ENCODE peak calls at places on chromosomes 7 and 10, in five cellular contexts. One of them, this sample, is unnamed. For H3K4me1 and H3K36me3, the result is how much of the 10 kb centered on the place peaks cover.

GRCh38 chr10:79103585-79103984 is 34.8 kb downstream of the ZMIZ1 start:
- DNase-seq in cardiac muscle cell: no peak
- DNase-seq in body of pancreas: no peak
- DNase-seq in CD4-positive, alpha-beta memory T cell: no peak
- DNase-seq in vagina: no peak
- DNase-seq in this sample: no peak

GRCh38 chr7:33261585-33261984 is 132.2 kb downstream of the BBS9 start:
- DNase-seq in body of pancreas: no peak
- DNase-seq in vagina: no peak
- DNase-seq in cardiac muscle cell: no peak
- DNase-seq in CD4-positive, alpha-beta memory T cell: no peak
- DNase-seq in this sample: no peak

GRCh38 chr7:107708956-107709355 is 35.0 kb upstream of the CBLL1 start:
- DNase-seq in CD4-positive, alpha-beta memory T cell: no peak
- DNase-seq in cardiac muscle cell: no peak
- DNase-seq in body of pancreas: no peak
- DNase-seq in vagina: no peak
- DNase-seq in this sample: no peak

GRCh38 chr10:4678023-4678950 is 147.7 kb upstream of the AKR1E2 start:
- DNase-seq in CD4-positive, alpha-beta memory T cell: no peak
- DNase-seq in body of pancreas: no peak
- DNase-seq in vagina: no peak
- DNase-seq in cardiac muscle cell: peak
- DNase-seq in this sample: no peak

GRCh38 chr10:132390455-132391371 is 6.3 kb upstream of the PWWP2B start:
- DNase-seq in vagina: no peak
- DNase-seq in body of pancreas: peak
- DNase-seq in cardiac muscle cell: no peak
- DNase-seq in CD4-positive, alpha-beta memory T cell: no peak
- DNase-seq in this sample: no peak

GRCh38 chr7:131105294-131105802 is 222.3 kb upstream of the MKLN1 start:
- DNase-seq in CD4-positive, alpha-beta memory T cell: no peak
- DNase-seq in body of pancreas: no peak
- DNase-seq in vagina: no peak
- DNase-seq in cardiac muscle cell: peak
- DNase-seq in this sample: no peak

GRCh38 chr10:69473304-69473985 is 22.2 kb downstream of the TSPAN15 start:
- DNase-seq in vagina: no peak
- DNase-seq in cardiac muscle cell: no peak
- DNase-seq in body of pancreas: no peak
- DNase-seq in CD4-positive, alpha-beta memory T cell: no peak
- DNase-seq in this sample: no peak

GRCh38 chr7:85489498-85489897 is 302.6 kb upstream of the SEMA3D start:
- DNase-seq in vagina: no peak
- DNase-seq in cardiac muscle cell: peak
- DNase-seq in body of pancreas: no peak
- DNase-seq in CD4-positive, alpha-beta memory T cell: no peak
- DNase-seq in this sample: peak

GRCh38 chr10:29804025-29804852 is 169.5 kb upstream of the SVIL start:
- DNase-seq in CD4-positive, alpha-beta memory T cell: no peak
- DNase-seq in vagina: no peak
- DNase-seq in cardiac muscle cell: peak
- DNase-seq in body of pancreas: peak
- DNase-seq in this sample: peak

GRCh38 chr10:48940958-48941357 is 1.3 kb upstream of the LRRC18 start:
- DNase-seq in body of pancreas: no peak
- DNase-seq in CD4-positive, alpha-beta memory T cell: no peak
- DNase-seq in cardiac muscle cell: no peak
- DNase-seq in vagina: peak
- DNase-seq in this sample: no peak

GRCh38 chr7:155701972-155702544 is 57.6 kb downstream of the RBM33 start:
- DNase-seq in cardiac muscle cell: peak
- DNase-seq in body of pancreas: no peak
- DNase-seq in vagina: no peak
- DNase-seq in CD4-positive, alpha-beta memory T cell: no peak
- DNase-seq in this sample: no peak

GRCh38 chr7:107164092-107164491 is 4.7 kb upstream of the HBP1 start:
- DNase-seq in body of pancreas: no peak
- DNase-seq in CD4-positive, alpha-beta memory T cell: no peak
- DNase-seq in vagina: no peak
- DNase-seq in cardiac muscle cell: no peak
- DNase-seq in this sample: no peak

GRCh38 chr7:78226059-78226658 is 427.6 kb downstream of the PHTF2 start:
- DNase-seq in vagina: no peak
- DNase-seq in cardiac muscle cell: peak
- DNase-seq in body of pancreas: peak
- DNase-seq in CD4-positive, alpha-beta memory T cell: no peak
- DNase-seq in this sample: peak

GRCh38 chr7:80054356-80054755 is 80.3 kb upstream of the GNAI1 start:
- DNase-seq in body of pancreas: no peak
- DNase-seq in cardiac muscle cell: peak
- DNase-seq in CD4-positive, alpha-beta memory T cell: no peak
- DNase-seq in vagina: no peak
- DNase-seq in this sample: no peak

GRCh38 chr7:121395494-121395960 is 581 bp downstream of the FAM3C start:
- DNase-seq in body of pancreas: peak
- DNase-seq in CD4-positive, alpha-beta memory T cell: no peak
- DNase-seq in cardiac muscle cell: peak
- DNase-seq in vagina: no peak
- DNase-seq in this sample: no peak

GRCh38 chr7:108137040-108137439 is 6.9 kb upstream of the LAMB4 start:
- DNase-seq in CD4-positive, alpha-beta memory T cell: no peak
- DNase-seq in body of pancreas: no peak
- DNase-seq in cardiac muscle cell: no peak
- DNase-seq in vagina: no peak
- DNase-seq in this sample: no peak

GRCh38 chr7:31776616-31777015 is 89.6 kb downstream of the PPP1R17 start:
- DNase-seq in cardiac muscle cell: peak
- DNase-seq in vagina: no peak
- DNase-seq in body of pancreas: no peak
- DNase-seq in CD4-positive, alpha-beta memory T cell: no peak
- DNase-seq in this sample: no peak

GRCh38 chr7:137772221-137772620 is 74.6 kb downstream of the DGKI start:
- DNase-seq in CD4-positive, alpha-beta memory T cell: no peak
- DNase-seq in vagina: no peak
- DNase-seq in cardiac muscle cell: peak
- DNase-seq in body of pancreas: no peak
- DNase-seq in this sample: no peak

GRCh38 chr7:13981070-13981469 is 8.4 kb downstream of the ETV1 start:
- DNase-seq in body of pancreas: no peak
- DNase-seq in CD4-positive, alpha-beta memory T cell: no peak
- DNase-seq in cardiac muscle cell: peak
- DNase-seq in vagina: no peak
- DNase-seq in this sample: peak

GRCh38 chr10:110706690-110707098 is 62.6 kb downstream of the RBM20 start:
- DNase-seq in vagina: no peak
- DNase-seq in body of pancreas: no peak
- DNase-seq in cardiac muscle cell: peak
- DNase-seq in CD4-positive, alpha-beta memory T cell: no peak
- DNase-seq in this sample: peak

GRCh38 chr10:60572511-60573194 is 183.0 kb upstream of the ANK3 start:
- DNase-seq in CD4-positive, alpha-beta memory T cell: no peak
- DNase-seq in vagina: no peak
- DNase-seq in cardiac muscle cell: peak
- DNase-seq in body of pancreas: peak
- DNase-seq in this sample: no peak

GRCh38 chr7:46554688-46555422 is 633.8 kb upstream of the IGFBP3 start:
- DNase-seq in vagina: no peak
- DNase-seq in cardiac muscle cell: no peak
- DNase-seq in CD4-positive, alpha-beta memory T cell: no peak
- DNase-seq in body of pancreas: no peak
- DNase-seq in this sample: no peak

GRCh38 chr7:128383781-128384180 is 22.3 kb upstream of the PRRT4 start:
- DNase-seq in cardiac muscle cell: no peak
- DNase-seq in CD4-positive, alpha-beta memory T cell: no peak
- DNase-seq in body of pancreas: no peak
- DNase-seq in vagina: no peak
- DNase-seq in this sample: no peak

GRCh38 chr7:121109145-121109544 is 120.6 kb downstream of the CPED1 start:
- DNase-seq in cardiac muscle cell: no peak
- DNase-seq in body of pancreas: no peak
- DNase-seq in vagina: no peak
- DNase-seq in CD4-positive, alpha-beta memory T cell: no peak
- DNase-seq in this sample: no peak

GRCh38 chr10:103666109-103666508 is 172.6 kb downstream of the NEURL1 start:
- DNase-seq in CD4-positive, alpha-beta memory T cell: no peak
- DNase-seq in cardiac muscle cell: peak
- DNase-seq in vagina: no peak
- DNase-seq in body of pancreas: no peak
- DNase-seq in this sample: peak

GRCh38 chr7:157501576-157501975 is 164.8 kb downstream of the DNAJB6 start:
- DNase-seq in cardiac muscle cell: no peak
- DNase-seq in CD4-positive, alpha-beta memory T cell: peak
- DNase-seq in vagina: no peak
- DNase-seq in body of pancreas: no peak
- DNase-seq in this sample: no peak

GRCh38 chr10:44260286-44260928 is 124.5 kb downstream of the CXCL12 start:
- DNase-seq in vagina: no peak
- DNase-seq in cardiac muscle cell: no peak
- DNase-seq in body of pancreas: no peak
- DNase-seq in CD4-positive, alpha-beta memory T cell: no peak
- DNase-seq in this sample: no peak
- H3K4me1 ChIP-seq in vagina: under half
- H3K4me1 ChIP-seq in cardiac muscle cell: under half
- H3K4me1 ChIP-seq in body of pancreas: under half
- H3K4me1 ChIP-seq in CD4-positive, alpha-beta memory T cell: under half
- H3K4me1 ChIP-seq in this sample: under half

DNA sequence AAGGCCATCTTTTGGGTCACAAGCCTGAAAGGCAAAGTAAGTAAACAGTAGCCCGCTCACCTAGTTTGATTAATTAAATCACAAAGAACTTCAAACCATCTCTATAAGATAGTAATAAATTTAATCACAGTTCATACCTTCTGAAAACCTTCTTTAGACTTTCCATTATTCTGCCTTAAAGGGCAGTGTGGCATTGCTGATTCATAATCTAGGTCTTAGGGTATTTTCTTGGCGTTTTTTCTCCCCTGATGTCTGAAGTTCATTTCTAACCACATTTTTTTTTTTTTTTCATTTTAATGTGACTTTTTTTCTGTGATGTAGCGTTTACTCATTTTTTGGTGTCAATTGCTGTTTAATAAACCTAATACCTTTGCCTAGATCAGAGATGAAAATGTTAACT is 27.5 kb downstream of the LOXL4 start:
- DNase-seq in body of pancreas: no peak
- DNase-seq in cardiac muscle cell: no peak
- DNase-seq in CD4-positive, alpha-beta memory T cell: no peak
- DNase-seq in vagina: no peak
- DNase-seq in this sample: no peak
- H3K36me3 ChIP-seq in body of pancreas: under half
- H3K36me3 ChIP-seq in cardiac muscle cell: under half
- H3K36me3 ChIP-seq in CD4-positive, alpha-beta memory T cell: under half
- H3K36me3 ChIP-seq in vagina: under half
- H3K36me3 ChIP-seq in this sample: under half

GRCh38 chr10:119314061-119314460 is 106.7 kb downstream of the GRK5 start:
- DNase-seq in vagina: no peak
- DNase-seq in CD4-positive, alpha-beta memory T cell: no peak
- DNase-seq in body of pancreas: no peak
- DNase-seq in cardiac muscle cell: no peak
- DNase-seq in this sample: no peak
- H3K4me1 ChIP-seq in vagina: half or more
- H3K4me1 ChIP-seq in CD4-positive, alpha-beta memory T cell: under half
- H3K4me1 ChIP-seq in body of pancreas: under half
- H3K4me1 ChIP-seq in cardiac muscle cell: under half
- H3K4me1 ChIP-seq in this sample: half or more

GRCh38 chr7:73699370-73700069 is 16.1 kb downstream of the BUD23 start:
- DNase-seq in body of pancreas: no peak
- DNase-seq in vagina: no peak
- DNase-seq in CD4-positive, alpha-beta memory T cell: no peak
- DNase-seq in cardiac muscle cell: no peak
- DNase-seq in this sample: no peak

GRCh38 chr7:73696372-73696771 is 13.0 kb downstream of the BUD23 start:
- DNase-seq in body of pancreas: no peak
- DNase-seq in CD4-positive, alpha-beta memory T cell: no peak
- DNase-seq in cardiac muscle cell: no peak
- DNase-seq in vagina: no peak
- DNase-seq in this sample: no peak

GRCh38 chr7:73700070-73700423 is 16.6 kb downstream of the BUD23 start:
- DNase-seq in body of pancreas: no peak
- DNase-seq in CD4-positive, alpha-beta memory T cell: no peak
- DNase-seq in vagina: no peak
- DNase-seq in cardiac muscle cell: no peak
- DNase-seq in this sample: no peak

GRCh38 chr7:73700581-73701134 is 17.3 kb downstream of the BUD23 start:
- DNase-seq in body of pancreas: no peak
- DNase-seq in vagina: no peak
- DNase-seq in CD4-positive, alpha-beta memory T cell: no peak
- DNase-seq in cardiac muscle cell: no peak
- DNase-seq in this sample: no peak

DNA sequence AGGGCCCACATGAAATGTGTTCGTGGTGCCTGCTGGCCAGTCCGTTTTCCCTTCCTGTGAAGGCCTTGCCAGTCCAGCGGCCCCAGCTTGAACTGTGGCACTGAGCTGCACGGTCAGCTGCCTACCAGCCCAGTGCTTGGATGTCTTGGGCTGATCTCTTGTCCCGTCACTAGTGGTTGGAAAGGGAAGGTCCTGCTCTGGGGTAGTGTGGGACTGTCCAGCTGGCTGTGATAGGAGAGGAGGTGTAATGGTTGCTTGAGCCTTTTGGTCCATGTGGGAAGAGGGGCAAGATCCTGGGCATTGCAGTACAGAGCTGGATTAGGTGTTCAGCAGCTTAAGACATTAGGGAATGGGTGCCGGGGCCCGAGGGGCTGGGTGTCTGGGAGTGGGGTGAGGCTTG is 15.0 kb downstream of the BUD23 start:
- DNase-seq in cardiac muscle cell: no peak
- DNase-seq in CD4-positive, alpha-beta memory T cell: no peak
- DNase-seq in body of pancreas: no peak
- DNase-seq in vagina: no peak
- DNase-seq in this sample: no peak
- H3K36me3 ChIP-seq in cardiac muscle cell: under half
- H3K36me3 ChIP-seq in CD4-positive, alpha-beta memory T cell: half or more
- H3K36me3 ChIP-seq in body of pancreas: under half
- H3K36me3 ChIP-seq in vagina: under half
- H3K36me3 ChIP-seq in this sample: under half

DNA sequence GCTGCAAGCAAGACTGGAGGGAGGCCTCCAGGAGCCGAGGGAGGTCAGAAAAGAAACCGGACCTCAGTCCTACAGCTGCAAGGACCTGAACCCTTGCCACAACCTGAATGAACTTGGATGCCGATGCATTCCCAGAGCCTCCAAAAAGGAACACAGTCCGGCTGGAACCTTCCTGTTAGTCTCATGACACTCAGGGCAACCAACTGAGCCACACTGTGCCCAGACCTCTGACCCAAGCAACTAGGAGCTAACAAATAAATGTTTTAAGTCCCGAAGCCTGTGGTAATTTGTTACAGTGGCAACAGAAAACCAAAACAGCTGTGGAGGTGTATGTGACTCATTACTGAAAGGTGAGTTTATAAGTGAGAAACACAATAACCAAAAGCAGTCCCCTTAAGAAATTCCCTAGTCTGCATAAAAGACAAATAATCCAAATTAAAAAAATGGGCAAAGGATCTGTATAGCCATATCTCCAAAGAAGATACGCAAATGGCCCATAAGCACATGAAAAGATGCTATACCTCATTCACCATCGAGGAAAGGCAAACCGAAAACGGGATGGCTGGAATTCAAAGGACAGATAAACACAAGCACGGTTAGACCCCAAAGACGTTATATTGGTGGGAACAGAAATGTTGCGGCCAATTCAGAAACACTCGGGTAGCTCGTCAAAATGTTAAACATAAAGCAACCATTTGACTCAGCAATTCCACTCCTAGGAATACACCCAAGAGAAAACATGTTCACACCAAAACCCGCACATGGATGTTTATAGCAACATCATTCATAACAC is 24.8 kb downstream of the GNA12 start:
- DNase-seq in cardiac muscle cell: no peak
- DNase-seq in CD4-positive, alpha-beta memory T cell: no peak
- DNase-seq in body of pancreas: no peak
- DNase-seq in vagina: no peak
- DNase-seq in this sample: no peak
- H3K4me1 ChIP-seq in cardiac muscle cell: under half
- H3K4me1 ChIP-seq in CD4-positive, alpha-beta memory T cell: under half
- H3K4me1 ChIP-seq in body of pancreas: under half
- H3K4me1 ChIP-seq in vagina: half or more
- H3K4me1 ChIP-seq in this sample: under half